ENCODE peak calls at places on chromosomes 12 and 14, in four cellular contexts. A is T-cell; Q is activated CD4-positive, CD25-positive, alpha-beta regulatory T cell; Y is activated T-helper 1 cell treated with Interleukin-2 at 50 U/mL for 16 hours. V is an unnamed sample.

GRCh38 chr12:92539966-92540791 is 162.6 kb upstream of the PLEKHG7 start:
- DNase-seq in A (no peak), Q (no peak), Y (no peak), V (peak; percentile 2)

GRCh38 chr12:124337628-124338027 is 42.7 kb downstream of the RFLNA start:
- DNase-seq in A (no peak), Q (no peak), Y (no peak), V (no peak)

GRCh38 chr14:36580856-36581831 is 1.3 kb downstream of the NKX2-8 start:
- DNase-seq in A (no peak), Q (no peak), Y (no peak), V (no peak)

GRCh38 chr14:92774563-92774962 is 19.5 kb upstream of the GOLGA5 start:
- DNase-seq in A (no peak), Q (no peak), Y (no peak), V (no peak)

GRCh38 chr12:98955284-98955683 is 310.2 kb downstream of the APAF1 start:
- DNase-seq in A (no peak), Q (no peak), Y (no peak), V (peak; percentile 23)

GRCh38 chr12:110314308-110314707 is 33.3 kb downstream of the ATP2A2 start:
- DNase-seq in A (no peak), Q (no peak), Y (no peak), V (no peak)

GRCh38 chr14:74459289-74459946 is 33.4 kb upstream of the SYNDIG1L start:
- DNase-seq in A (no peak), Q (peak; percentile 2), Y (no peak), V (no peak)

GRCh38 chr14:87179936-87180335 is 813.0 kb downstream of the GALC start:
- DNase-seq in A (no peak), Q (no peak), Y (no peak), V (no peak)

GRCh38 chr14:80959448-80960006 is 4.1 kb downstream of the TSHR start:
- DNase-seq in A (peak; percentile 50), Q (peak; percentile 29), Y (peak; percentile 16), V (peak; percentile 99)

GRCh38 chr14:58072288-58073071 is 79.5 kb downstream of the ARMH4 start:
- DNase-seq in A (peak; percentile 3), Q (no peak), Y (no peak), V (peak; percentile 81)

GRCh38 chr12:122207391-122207790 is 3.9 kb downstream of the B3GNT4 start:
- DNase-seq in A (no peak), Q (no peak), Y (no peak), V (no peak)

GRCh38 chr12:50477241-50477832 is 27.4 kb upstream of the DIP2B start:
- DNase-seq in A (no peak), Q (no peak), Y (no peak), V (no peak)

GRCh38 chr12:6326316-6326959 is 15.4 kb downstream of the TNFRSF1A start:
- DNase-seq in A (no peak), Q (no peak), Y (no peak), V (no peak)

GRCh38 chr12:94714378-94714777 is 64.0 kb upstream of the TMCC3 start:
- DNase-seq in A (no peak), Q (no peak), Y (no peak), V (no peak)

GRCh38 chr12:9041321-9041720 is 52.0 kb downstream of the KLRG1 start:
- DNase-seq in A (no peak), Q (no peak), Y (no peak), V (no peak)

GRCh38 chr14:93764211-93764659 is 24.1 kb downstream of the PRIMA1 start:
- DNase-seq in A (no peak), Q (no peak), Y (no peak), V (no peak)

GRCh38 chr14:24372701-24373416 is 4.9 kb downstream of the NFATC4 start:
- DNase-seq in A (no peak), Q (no peak), Y (no peak), V (no peak)

GRCh38 chr12:46680506-46680905 is 145.3 kb downstream of the SLC38A4 start:
- DNase-seq in A (no peak), Q (no peak), Y (no peak), V (no peak)

GRCh38 chr12:52722680-52723079 is 19.4 kb upstream of the KRT77 start:
- DNase-seq in A (no peak), Q (no peak), Y (no peak), V (no peak)

GRCh38 chr12:116813271-116814041 is 67.8 kb downstream of the HRK start:
- DNase-seq in A (no peak), Q (no peak), Y (no peak), V (no peak)

GRCh38 chr14:50038398-50039119 is 77.8 kb downstream of the VCPKMT start:
- DNase-seq in A (no peak), Q (no peak), Y (no peak), V (no peak)

GRCh38 chr12:42237853-42238239 is 202 bp downstream of the YAF2 start:
- DNase-seq in A (no peak), Q (no peak), Y (no peak), V (no peak)

GRCh38 chr12:15978431-15978950 is 67.4 kb downstream of the DERA start:
- DNase-seq in A (no peak), Q (no peak), Y (no peak), V (no peak)

GRCh38 chr14:100591453-100592371 is 4.5 kb upstream of the BEGAIN start:
- DNase-seq in A (no peak), Q (no peak), Y (no peak), V (no peak)

GRCh38 chr12:114638790-114639435 is 45.1 kb downstream of the TBX3 start:
- DNase-seq in A (no peak), Q (no peak), Y (no peak), V (no peak)

GRCh38 chr14:62097824-62098223 is 335.6 kb downstream of the SNAPC1 start:
- DNase-seq in A (no peak), Q (no peak), Y (no peak), V (no peak)

GRCh38 chr12:117367006-117367638 is 5.7 kb upstream of the NOS1 start:
- DNase-seq in A (no peak), Q (no peak), Y (peak; percentile 1), V (peak; percentile 64)